ENCODE peak calls at places on chromosomes 16 and 17, in seven cellular contexts. One of them, this sample, is unnamed.
A peak's percentile ranks its signal among the peaks of the same experiment; 100 is the strongest.

GRCh38 chr17:69326302-69327059 is 452 bp downstream of the ABCA5 start:
- DNase-seq in upper lobe of left lung: no peak
- DNase-seq in cardiac muscle cell: peak; percentile 39
- DNase-seq in uterus: no peak
- DNase-seq in ovary: no peak
- DNase-seq in upper lobe of right lung: no peak
- DNase-seq in breast epithelium: no peak
- DNase-seq in this sample: peak; percentile 20

GRCh38 chr17:58121925-58122324 is 26.3 kb upstream of the OR4D1 start:
- DNase-seq in upper lobe of left lung: no peak
- DNase-seq in ovary: no peak
- DNase-seq in uterus: no peak
- DNase-seq in cardiac muscle cell: peak; percentile 46
- DNase-seq in upper lobe of right lung: no peak
- DNase-seq in breast epithelium: no peak
- DNase-seq in this sample: no peak

GRCh38 chr16:22375117-22375962 is 921 bp upstream of the CDR2 start:
- DNase-seq in upper lobe of right lung: no peak
- DNase-seq in uterus: no peak
- DNase-seq in upper lobe of left lung: no peak
- DNase-seq in breast epithelium: no peak
- DNase-seq in ovary: no peak
- DNase-seq in cardiac muscle cell: no peak
- DNase-seq in this sample: no peak

GRCh38 chr16:85136705-85137322 is 24.5 kb upstream of the CIBAR2 start:
- DNase-seq in upper lobe of left lung: no peak
- DNase-seq in uterus: peak; percentile 57
- DNase-seq in breast epithelium: no peak
- DNase-seq in cardiac muscle cell: peak; percentile 74
- DNase-seq in upper lobe of right lung: peak; percentile 75
- DNase-seq in ovary: peak; percentile 77
- DNase-seq in this sample: no peak

GRCh38 chr17:9355841-9356240 is 219.8 kb downstream of the STX8 start:
- DNase-seq in uterus: no peak
- DNase-seq in cardiac muscle cell: no peak
- DNase-seq in breast epithelium: no peak
- DNase-seq in ovary: no peak
- DNase-seq in upper lobe of left lung: no peak
- DNase-seq in upper lobe of right lung: no peak
- DNase-seq in this sample: no peak

GRCh38 chr17:9971991-9972390 is 66.9 kb upstream of the RCVRN start:
- DNase-seq in upper lobe of right lung: peak; percentile 65
- DNase-seq in cardiac muscle cell: peak; percentile 80
- DNase-seq in ovary: peak; percentile 62
- DNase-seq in breast epithelium: peak; percentile 51
- DNase-seq in upper lobe of left lung: peak; percentile 34
- DNase-seq in uterus: peak; percentile 49
- DNase-seq in this sample: peak; percentile 63

GRCh38 chr16:50628156-50628802 is 52.8 kb downstream of the SNX20 start:
- DNase-seq in upper lobe of right lung: no peak
- DNase-seq in uterus: no peak
- DNase-seq in cardiac muscle cell: no peak
- DNase-seq in breast epithelium: no peak
- DNase-seq in ovary: no peak
- DNase-seq in upper lobe of left lung: no peak
- DNase-seq in this sample: no peak

GRCh38 chr16:11016993-11017392 is 72.6 kb downstream of the CLEC16A start:
- DNase-seq in upper lobe of right lung: peak; percentile 73
- DNase-seq in cardiac muscle cell: peak; percentile 66
- DNase-seq in upper lobe of left lung: peak; percentile 54
- DNase-seq in uterus: peak; percentile 51
- DNase-seq in ovary: no peak
- DNase-seq in breast epithelium: no peak
- DNase-seq in this sample: peak; percentile 19

GRCh38 chr16:4634768-4635167 is 10.1 kb downstream of the MGRN1 start:
- DNase-seq in upper lobe of right lung: no peak
- DNase-seq in upper lobe of left lung: no peak
- DNase-seq in cardiac muscle cell: no peak
- DNase-seq in ovary: no peak
- DNase-seq in uterus: no peak
- DNase-seq in breast epithelium: no peak
- DNase-seq in this sample: no peak

GRCh38 chr17:78962345-78962983 is 17.3 kb downstream of the LGALS3BP start:
- DNase-seq in upper lobe of left lung: no peak
- DNase-seq in cardiac muscle cell: no peak
- DNase-seq in uterus: no peak
- DNase-seq in upper lobe of right lung: no peak
- DNase-seq in ovary: no peak
- DNase-seq in breast epithelium: no peak
- DNase-seq in this sample: no peak

GRCh38 chr17:64787255-64787920 is 125.3 kb upstream of the SMURF2 start:
- DNase-seq in uterus: no peak
- DNase-seq in breast epithelium: no peak
- DNase-seq in upper lobe of right lung: no peak
- DNase-seq in cardiac muscle cell: no peak
- DNase-seq in upper lobe of left lung: no peak
- DNase-seq in ovary: no peak
- DNase-seq in this sample: no peak

GRCh38 chr16:57092786-57093301 is 461 bp downstream of the CPNE2 start:
- DNase-seq in uterus: no peak
- DNase-seq in ovary: peak; percentile 50
- DNase-seq in upper lobe of left lung: peak; percentile 58
- DNase-seq in cardiac muscle cell: peak; percentile 35
- DNase-seq in upper lobe of right lung: peak; percentile 84
- DNase-seq in breast epithelium: no peak
- DNase-seq in this sample: peak; percentile 34

GRCh38 chr17:81129289-81129688 is 36.0 kb upstream of the PVALEF start:
- DNase-seq in ovary: no peak
- DNase-seq in breast epithelium: no peak
- DNase-seq in upper lobe of left lung: no peak
- DNase-seq in uterus: no peak
- DNase-seq in cardiac muscle cell: no peak
- DNase-seq in upper lobe of right lung: no peak
- DNase-seq in this sample: no peak

GRCh38 chr17:81128774-81129173 is 36.5 kb upstream of the PVALEF start:
- DNase-seq in ovary: no peak
- DNase-seq in uterus: no peak
- DNase-seq in breast epithelium: no peak
- DNase-seq in upper lobe of right lung: no peak
- DNase-seq in upper lobe of left lung: no peak
- DNase-seq in cardiac muscle cell: no peak
- DNase-seq in this sample: no peak

GRCh38 chr17:81130385-81131288 is 34.7 kb upstream of the PVALEF start:
- DNase-seq in uterus: no peak
- DNase-seq in upper lobe of right lung: peak; percentile 79
- DNase-seq in breast epithelium: no peak
- DNase-seq in upper lobe of left lung: peak; percentile 77
- DNase-seq in cardiac muscle cell: no peak
- DNase-seq in ovary: no peak
- DNase-seq in this sample: no peak

GRCh38 chr17:81128338-81128737 is 37.0 kb upstream of the PVALEF start:
- DNase-seq in cardiac muscle cell: no peak
- DNase-seq in upper lobe of left lung: no peak
- DNase-seq in upper lobe of right lung: no peak
- DNase-seq in uterus: no peak
- DNase-seq in ovary: no peak
- DNase-seq in breast epithelium: no peak
- DNase-seq in this sample: no peak

DNA sequence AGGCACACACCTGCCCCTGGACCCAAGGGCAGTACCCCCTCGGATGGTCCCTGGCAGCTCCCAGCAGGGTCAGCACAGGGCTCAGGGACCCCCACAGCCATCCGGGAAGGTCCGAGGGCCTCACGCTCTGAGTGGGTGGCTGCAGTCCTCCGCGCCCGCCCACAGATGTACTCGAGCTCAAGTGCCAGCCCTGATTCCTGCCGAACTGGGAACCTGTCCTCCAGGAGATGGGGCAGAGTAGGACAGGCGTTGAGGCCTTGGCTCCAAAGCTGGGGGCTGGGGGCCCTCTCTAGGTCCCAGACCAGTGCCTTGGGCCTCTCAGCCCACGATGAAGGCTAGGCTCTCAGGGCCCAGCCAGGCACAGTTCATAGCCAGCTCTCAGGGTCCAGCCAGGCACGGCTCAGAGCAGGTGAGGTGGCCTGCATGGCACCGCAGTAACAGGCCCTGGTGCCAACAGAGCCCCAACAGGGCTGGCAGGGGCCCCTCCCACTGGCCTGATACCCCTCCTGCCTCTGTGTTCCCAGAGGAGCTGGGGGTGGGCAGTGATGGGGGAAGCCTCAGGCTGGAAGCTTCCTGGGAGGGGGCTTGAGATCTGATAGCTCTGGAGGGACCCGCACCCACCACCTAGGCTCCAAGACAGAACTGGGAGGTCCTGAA is 35.5 kb upstream of the PVALEF start:
- DNase-seq in upper lobe of left lung: peak; percentile 51
- DNase-seq in upper lobe of right lung: no peak
- DNase-seq in uterus: no peak
- DNase-seq in breast epithelium: no peak
- DNase-seq in ovary: no peak
- DNase-seq in cardiac muscle cell: no peak
- DNase-seq in this sample: no peak
- H3K4me1 ChIP-seq in upper lobe of left lung: peaks cover 4% of the 10 kb centered on the region
- H3K4me1 ChIP-seq in upper lobe of right lung: no peaks in the 10 kb centered on the region
- H3K4me1 ChIP-seq in uterus: no peaks in the 10 kb centered on the region
- H3K4me1 ChIP-seq in breast epithelium: no peaks in the 10 kb centered on the region
- H3K4me1 ChIP-seq in ovary: no peaks in the 10 kb centered on the region
- H3K4me1 ChIP-seq in cardiac muscle cell: peaks cover 6% of the 10 kb centered on the region
- H3K4me1 ChIP-seq in this sample: no peaks in the 10 kb centered on the region

DNA sequence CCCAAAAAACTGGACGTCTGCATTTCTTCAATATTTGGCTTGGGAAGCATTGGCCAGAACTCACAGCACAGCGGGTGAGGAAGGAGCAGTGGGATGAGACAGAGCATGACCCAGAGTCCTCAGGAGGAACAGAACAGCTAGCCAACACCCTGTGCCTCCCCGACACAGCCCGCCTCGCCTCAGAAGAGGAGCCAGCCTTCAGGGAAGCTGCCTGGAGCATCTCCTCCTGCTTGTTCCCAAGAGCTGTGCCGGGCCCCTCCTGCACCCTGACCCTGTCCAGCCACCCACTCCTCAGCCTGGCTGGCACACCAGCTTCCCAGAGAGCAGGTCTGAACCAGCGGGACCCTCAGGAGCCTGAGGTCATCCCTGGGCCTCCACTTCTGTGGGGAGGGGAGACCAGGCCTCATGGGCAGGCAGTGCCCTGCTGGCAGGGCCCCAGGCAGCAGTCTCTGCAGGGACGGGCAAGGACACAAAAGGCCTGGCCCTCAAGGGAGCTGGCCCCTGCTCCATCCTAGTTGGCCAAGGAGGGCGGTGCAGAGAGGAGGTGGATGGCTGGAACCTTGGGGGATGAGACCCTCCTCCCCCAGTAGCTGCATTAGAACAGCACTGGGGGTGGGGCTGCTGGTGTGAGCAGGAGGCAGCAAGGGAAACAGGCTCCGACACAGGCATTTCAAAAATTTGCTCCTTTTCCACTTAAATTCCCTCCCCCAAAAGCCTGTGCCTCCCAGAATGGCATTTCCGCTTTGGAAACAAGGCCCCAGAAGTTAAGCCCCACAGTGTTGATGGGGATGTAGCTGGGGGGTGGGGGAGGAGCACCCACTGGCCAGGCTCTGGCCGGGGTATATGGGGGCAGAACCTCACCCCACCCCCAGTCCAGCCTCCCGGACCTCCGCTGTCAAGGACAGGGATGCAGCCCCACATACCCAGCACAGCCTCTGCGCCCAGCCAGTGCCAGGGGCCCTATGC is 1.8 kb upstream of the BCAR1 start:
- DNase-seq in upper lobe of left lung: no peak
- DNase-seq in ovary: peak; percentile 49
- DNase-seq in breast epithelium: no peak
- DNase-seq in upper lobe of right lung: peak; percentile 63
- DNase-seq in cardiac muscle cell: peak; percentile 92
- DNase-seq in uterus: peak; percentile 59
- DNase-seq in this sample: no peak
- H3K4me1 ChIP-seq in upper lobe of left lung: peaks cover 91% of the 10 kb centered on the region
- H3K4me1 ChIP-seq in ovary: peaks cover 49% of the 10 kb centered on the region
- H3K4me1 ChIP-seq in breast epithelium: peaks cover 63% of the 10 kb centered on the region
- H3K4me1 ChIP-seq in upper lobe of right lung: peaks cover 87% of the 10 kb centered on the region
- H3K4me1 ChIP-seq in cardiac muscle cell: peaks cover 67% of the 10 kb centered on the region
- H3K4me1 ChIP-seq in uterus: peaks cover 34% of the 10 kb centered on the region
- H3K4me1 ChIP-seq in this sample: peaks cover 34% of the 10 kb centered on the region

GRCh38 chr17:1386265-1386664 is 13.8 kb downstream of the YWHAE start:
- DNase-seq in cardiac muscle cell: no peak
- DNase-seq in uterus: no peak
- DNase-seq in ovary: no peak
- DNase-seq in upper lobe of right lung: no peak
- DNase-seq in breast epithelium: no peak
- DNase-seq in upper lobe of left lung: no peak
- DNase-seq in this sample: no peak

GRCh38 chr17:1390422-1391367 is 9.3 kb downstream of the YWHAE start:
- DNase-seq in uterus: peak; percentile 43
- DNase-seq in ovary: no peak
- DNase-seq in cardiac muscle cell: peak; percentile 73
- DNase-seq in upper lobe of left lung: no peak
- DNase-seq in breast epithelium: no peak
- DNase-seq in upper lobe of right lung: no peak
- DNase-seq in this sample: no peak

GRCh38 chr17:1391577-1391976 is 8.4 kb downstream of the YWHAE start:
- DNase-seq in upper lobe of left lung: no peak
- DNase-seq in uterus: no peak
- DNase-seq in cardiac muscle cell: no peak
- DNase-seq in ovary: no peak
- DNase-seq in breast epithelium: no peak
- DNase-seq in upper lobe of right lung: peak; percentile 27
- DNase-seq in this sample: no peak
- H3K4me1 ChIP-seq in upper lobe of left lung: peaks cover 64% of the 10 kb centered on the region
- H3K4me1 ChIP-seq in uterus: peaks cover 25% of the 10 kb centered on the region
- H3K4me1 ChIP-seq in cardiac muscle cell: peaks cover 53% of the 10 kb centered on the region
- H3K4me1 ChIP-seq in ovary: peaks cover 23% of the 10 kb centered on the region
- H3K4me1 ChIP-seq in breast epithelium: no peaks in the 10 kb centered on the region
- H3K4me1 ChIP-seq in upper lobe of right lung: peaks cover 71% of the 10 kb centered on the region
- H3K4me1 ChIP-seq in this sample: peaks cover 23% of the 10 kb centered on the region

DNA sequence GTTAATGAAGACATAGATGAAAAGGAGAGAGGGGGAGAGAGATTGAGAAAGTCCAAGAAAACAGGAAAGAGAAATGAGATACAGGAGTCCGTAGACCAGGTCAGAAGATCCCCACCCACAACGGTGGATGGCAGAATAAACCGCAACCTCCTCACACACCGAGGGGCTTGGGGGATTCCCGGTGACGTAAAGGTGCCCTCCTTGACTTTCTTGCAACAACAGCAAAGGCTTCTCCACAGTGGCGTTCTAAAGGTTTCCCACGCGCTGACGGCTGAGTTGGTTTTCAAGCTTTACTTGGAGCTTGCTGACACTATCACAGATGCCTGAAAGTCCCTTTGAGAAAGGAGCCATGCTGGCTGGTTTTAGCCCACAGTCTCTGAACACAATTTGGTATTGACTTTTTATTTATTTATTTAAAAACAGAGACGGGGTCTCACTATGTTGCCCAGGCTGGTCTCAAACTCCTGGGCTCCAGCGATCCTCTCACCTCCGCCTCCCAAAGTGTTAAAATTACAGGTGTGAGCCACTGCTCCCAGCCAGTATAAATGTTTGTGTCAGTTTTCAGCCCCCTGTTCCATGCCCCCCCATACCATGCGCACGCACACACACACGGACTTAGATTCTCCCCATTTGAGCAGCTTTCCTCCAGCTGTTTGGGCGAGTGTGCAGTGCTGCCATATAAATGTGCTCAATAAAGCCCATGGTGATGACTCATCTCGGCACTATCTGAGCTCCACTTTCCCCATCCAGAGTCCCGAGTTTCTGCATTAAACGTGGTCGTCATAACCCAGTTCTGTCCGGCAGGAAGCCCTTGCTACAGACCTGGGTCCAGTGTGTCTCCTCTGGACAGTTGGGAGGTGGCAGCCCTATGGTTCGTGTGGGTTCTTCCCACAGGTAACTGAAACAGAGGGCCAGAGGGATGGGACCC is 33.0 kb upstream of the SEC14L1 start:
- DNase-seq in upper lobe of right lung: no peak
- DNase-seq in ovary: no peak
- DNase-seq in uterus: peak; percentile 55
- DNase-seq in upper lobe of left lung: no peak
- DNase-seq in breast epithelium: no peak
- DNase-seq in cardiac muscle cell: peak; percentile 65
- DNase-seq in this sample: no peak
- H3K4me1 ChIP-seq in upper lobe of right lung: peaks cover 29% of the 10 kb centered on the region
- H3K4me1 ChIP-seq in ovary: peaks cover 7% of the 10 kb centered on the region
- H3K4me1 ChIP-seq in uterus: peaks cover 6% of the 10 kb centered on the region
- H3K4me1 ChIP-seq in upper lobe of left lung: peaks cover 30% of the 10 kb centered on the region
- H3K4me1 ChIP-seq in breast epithelium: no peaks in the 10 kb centered on the region
- H3K4me1 ChIP-seq in cardiac muscle cell: peaks cover 7% of the 10 kb centered on the region
- H3K4me1 ChIP-seq in this sample: peaks cover 4% of the 10 kb centered on the region

This sample was measured in prostate gland.